ENCODE peak calls at places on chromosomes 2 and 18, in eight cellular contexts. C is upper lobe of left lung, K is HepG2, I is Panc1, Y is K562, F is HCT116, M is GM12878, B is GM23338. A is an unnamed sample.

GRCh38 chr2:137223722-137224121 is 458.4 kb downstream of the THSD7B start:
- ATAC-seq in C (no peak), K (no peak), I (no peak), Y (no peak), F (no peak), M (peak; percentile 74), B (peak; percentile 50), A (no peak)

GRCh38 chr2:196259507-196260481 is 88.4 kb upstream of the STK17B start:
- ATAC-seq in C (no peak), K (peak; percentile 43), I (no peak), Y (peak; percentile 80), F (peak; percentile 42), M (peak; percentile 5), B (no peak), A (no peak)

GRCh38 chr18:63244585-63244984 is 75.0 kb downstream of the BCL2 start:
- ATAC-seq in C (no peak), K (no peak), I (no peak), Y (no peak), F (no peak), M (no peak), B (no peak), A (peak; percentile 58)

GRCh38 chr2:58427572-58428285 is 186.6 kb upstream of the FANCL start:
- ATAC-seq in C (no peak), K (peak; percentile 36), I (peak; percentile 17), Y (no peak), F (no peak), M (no peak), B (peak; percentile 13), A (no peak)

GRCh38 chr2:147521936-147522335 is 322.9 kb upstream of the ACVR2A start:
- ATAC-seq in C (no peak), K (no peak), I (no peak), Y (no peak), F (no peak), M (no peak), B (no peak), A (no peak)

GRCh38 chr2:204538179-204539009 is 6.9 kb upstream of the PARD3B start:
- ATAC-seq in C (no peak), K (no peak), I (no peak), Y (peak; percentile 53), F (no peak), M (no peak), B (peak; percentile 94), A (no peak)

GRCh38 chr2:127035212-127035611 is 71.7 kb downstream of the BIN1 start:
- ATAC-seq in C (no peak), K (peak; percentile 99), I (no peak), Y (peak; percentile 53), F (peak; percentile 30), M (peak; percentile 75), B (peak; percentile 81), A (no peak)

GRCh38 chr2:235614900-235615712 is 121.3 kb downstream of the AGAP1 start:
- ATAC-seq in C (peak; percentile 35), K (peak; percentile 87), I (no peak), Y (no peak), F (no peak), M (no peak), B (no peak), A (peak; percentile 95)

GRCh38 chr2:203886579-203887230 is 19.1 kb downstream of the CTLA4 start:
- ATAC-seq in C (no peak), K (no peak), I (no peak), Y (no peak), F (no peak), M (no peak), B (no peak), A (no peak)

GRCh38 chr2:100817388-100817985 is 2.5 kb upstream of the NPAS2 start:
- ATAC-seq in C (no peak), K (no peak), I (no peak), Y (no peak), F (no peak), M (no peak), B (no peak), A (no peak)

DNA sequence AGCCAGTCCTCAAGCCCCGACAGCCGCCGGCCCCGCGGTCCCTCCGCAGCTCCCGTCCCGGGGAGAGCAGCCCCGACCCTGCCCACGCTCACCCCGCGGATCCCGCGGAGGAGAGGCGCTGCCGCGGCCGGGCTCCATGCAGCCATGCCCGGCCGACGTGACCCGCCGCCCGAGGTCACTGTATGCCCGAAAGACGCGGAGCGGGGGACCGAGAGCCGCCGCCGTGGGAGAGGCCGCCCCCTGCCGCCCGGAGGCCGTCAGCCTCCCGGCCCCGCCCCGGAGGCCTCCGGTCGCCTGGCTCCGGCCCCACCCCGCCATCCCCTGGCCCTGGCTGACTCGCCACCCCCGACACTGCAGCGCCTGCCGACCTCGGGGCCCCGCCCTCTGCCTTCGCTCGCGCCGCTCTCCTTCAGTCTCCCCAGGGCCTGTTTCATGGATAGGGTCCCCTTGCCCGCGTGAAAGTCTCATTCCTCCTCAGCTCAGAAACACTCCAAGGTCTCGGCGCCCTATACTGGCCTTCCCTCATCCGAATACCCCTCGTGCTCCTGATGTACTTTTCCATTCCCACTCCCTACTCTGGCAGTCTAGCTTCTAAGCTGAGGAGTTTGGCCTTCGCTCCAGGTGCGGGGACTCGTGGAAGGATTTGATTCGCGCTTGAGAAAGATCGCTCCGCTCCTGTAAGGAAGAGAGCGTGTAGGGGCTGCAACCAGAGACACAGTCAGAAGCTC is at the start of gene BOLA3:
- ATAC-seq in C (peak; percentile 93), K (peak; percentile 94), I (peak; percentile 97), Y (peak; percentile 94), F (peak; percentile 94), M (peak; percentile 97), B (peak; percentile 93), A (peak; percentile 98)
- TF ChIP-seq POLR2AphosphoS5 in C (peak; percentile 10), K (peak; percentile 74), I (peak; percentile 64), Y (peak; percentile 82), F (peak; percentile 96), M (peak; percentile 66), B (peak; percentile 84), A (peak; percentile 36)

GRCh38 chr2:6916224-6916623 is 988 bp upstream of the RNF144A start:
- ATAC-seq in C (no peak), K (no peak), I (no peak), Y (no peak), F (no peak), M (no peak), B (no peak), A (no peak)

GRCh38 chr2:6916736-6917070 is 509 bp upstream of the RNF144A start:
- ATAC-seq in C (no peak), K (no peak), I (no peak), Y (no peak), F (no peak), M (no peak), B (peak; percentile 42), A (no peak)

GRCh38 chr2:6917761-6918421 is 679 bp downstream of the RNF144A start:
- ATAC-seq in C (peak; percentile 7), K (peak; percentile 28), I (peak; percentile 80), Y (peak; percentile 53), F (peak; percentile 60), M (peak; percentile 47), B (peak; percentile 37), A (peak; percentile 39)

GRCh38 chr2:6915399-6915798 is 1.8 kb upstream of the RNF144A start:
- ATAC-seq in C (no peak), K (no peak), I (no peak), Y (no peak), F (no peak), M (no peak), B (peak; percentile 18), A (no peak)

GRCh38 chr2:6917071-6917760 is at the start of gene RNF144A:
- ATAC-seq in C (peak; percentile 85), K (peak; percentile 40), I (peak; percentile 94), Y (peak; percentile 88), F (peak; percentile 90), M (peak; percentile 87), B (peak; percentile 47), A (peak; percentile 94)
- TF ChIP-seq CTCF in C (peak; percentile 73), K (peak; percentile 62), I (peak; percentile 94), Y (peak; percentile 25), F (no peak), M (peak; percentile 33), B (peak; percentile 36), A (peak; percentile 60)

DNA sequence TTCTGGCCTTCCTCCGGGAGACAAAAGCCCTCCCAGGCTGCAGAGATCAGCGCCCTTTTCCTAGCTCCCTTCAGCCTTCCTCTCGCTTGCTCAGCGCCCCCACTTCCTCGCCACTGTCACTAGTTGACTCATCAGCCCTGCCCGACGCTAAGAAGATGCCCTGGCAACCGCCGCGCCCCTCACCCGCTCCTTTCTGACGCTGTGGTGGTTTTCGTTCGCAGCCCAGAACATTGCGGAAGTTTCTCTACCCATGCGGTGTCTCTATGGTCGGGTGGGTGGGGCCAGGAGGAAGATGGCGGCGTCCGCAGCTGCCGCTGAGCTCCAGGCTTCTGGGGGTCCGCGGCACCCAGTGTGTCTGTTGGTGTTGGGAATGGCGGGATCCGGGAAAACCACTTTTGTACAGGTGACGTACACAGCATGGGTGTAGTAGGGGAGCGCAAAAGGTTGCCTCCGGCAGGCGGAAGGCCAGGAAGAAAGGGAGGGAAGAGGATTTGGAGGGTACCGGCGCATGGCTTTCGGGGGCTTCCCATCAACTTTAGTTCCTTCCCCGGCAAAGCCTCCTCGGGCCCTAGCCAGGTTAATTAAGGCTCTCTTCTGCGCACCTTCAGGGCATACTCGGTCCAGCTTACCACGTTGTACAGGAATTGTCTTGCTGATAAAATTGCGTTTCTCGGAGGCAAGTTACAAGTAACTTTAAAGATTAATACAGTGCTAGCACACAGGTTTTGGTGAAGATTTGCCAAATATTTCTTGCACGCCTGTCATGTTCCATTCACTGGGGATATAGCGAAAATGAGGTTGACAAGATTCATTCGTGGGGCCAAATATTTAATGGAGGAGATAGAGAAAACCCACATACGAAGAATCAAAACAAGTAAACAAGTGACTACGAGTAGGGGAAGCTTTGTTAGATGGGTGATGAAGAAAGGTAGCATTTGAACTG is at the start of the genes CCDC121 and GPN1:
- ATAC-seq in C (peak; percentile 97), K (peak; percentile 98), I (peak; percentile 99), Y (peak; percentile 98), F (peak; percentile 93), M (peak; percentile 99), B (peak; percentile 98), A (peak; percentile 96)
- TF ChIP-seq POLR2AphosphoS5 in C (peak; percentile 86), K (peak; percentile 98), I (peak; percentile 92), Y (peak; percentile 86), F (peak; percentile 95), M (peak; percentile 91), B (peak; percentile 93), A (peak; percentile 70)

GRCh38 chr2:69253033-69253535 is 133.9 kb downstream of the GFPT1 start:
- ATAC-seq in C (no peak), K (no peak), I (peak; percentile 19), Y (no peak), F (no peak), M (no peak), B (no peak), A (no peak)

GRCh38 chr2:69250981-69251380 is 136.0 kb downstream of the GFPT1 start:
- ATAC-seq in C (no peak), K (no peak), I (no peak), Y (no peak), F (no peak), M (no peak), B (no peak), A (no peak)

GRCh38 chr2:69248232-69248631 is 138.8 kb downstream of the GFPT1 start:
- ATAC-seq in C (no peak), K (no peak), I (peak; percentile 32), Y (no peak), F (no peak), M (no peak), B (no peak), A (no peak)

GRCh38 chr2:69255760-69256159 is 131.3 kb downstream of the GFPT1 start:
- ATAC-seq in C (no peak), K (no peak), I (no peak), Y (no peak), F (no peak), M (no peak), B (no peak), A (no peak)

DNA sequence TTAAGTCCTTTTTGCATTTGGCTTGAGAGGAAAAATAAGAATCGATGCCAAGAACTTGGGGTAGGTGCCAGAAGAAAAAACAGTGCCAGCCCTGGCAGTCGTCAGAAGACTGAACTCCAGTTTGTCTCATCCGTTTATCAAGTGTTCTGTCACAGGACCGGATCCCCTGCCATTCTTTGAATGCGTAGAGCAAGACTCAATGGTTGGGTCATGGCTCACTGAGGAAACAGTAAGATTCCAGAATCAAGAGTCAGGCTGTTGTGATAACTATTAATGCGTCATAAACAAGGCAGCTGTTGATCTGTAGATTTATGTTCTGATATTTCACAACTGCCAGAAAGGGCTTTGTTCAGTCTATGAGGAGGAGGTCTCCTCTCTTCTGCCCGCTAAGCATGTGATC is 133.1 kb downstream of the GFPT1 start:
- ATAC-seq in C (peak; percentile 71), K (no peak), I (peak; percentile 97), Y (no peak), F (no peak), M (no peak), B (no peak), A (peak; percentile 94)
- TF ChIP-seq CTCF in C (no peak), K (no peak), I (no peak), Y (no peak), F (no peak), M (no peak), B (no peak), A (no peak)

A was measured in gastroesophageal sphincter.